ENCODE peak calls at places on chromosomes 13 and 19, in eight cellular contexts. U is cardiac fibroblast; S is breast epithelium; Z is EL; A is T47D; L is activated CD4-positive, alpha-beta T cell treated with anti-CD3 and anti-CD28 coated beads, Interleukin-2, amount 10 ng/mL, durations not matched to agents 7 days and 5 days; J is T-helper 17 cell; K is fibroblast of lung. F is an unnamed sample.

GRCh38 chr13:52703482-52703881 is 36.1 kb downstream of the CNMD start:
- DNase-seq in U (no peak), Z (no peak), L (no peak), S (no peak), J (no peak), K (no peak), A (no peak), F (no peak)

GRCh38 chr19:46624958-46625661 is at the start of gene PTGIR:
- DNase-seq in L (peak), A (no peak), U (peak), Z (peak), S (no peak), K (peak), J (no peak), F (no peak)

GRCh38 chr13:76791290-76791664 is 94.9 kb downstream of the KCTD12 start:
- DNase-seq in L (no peak), S (no peak), U (no peak), K (no peak), J (no peak), Z (no peak), A (no peak), F (no peak)

GRCh38 chr13:52371736-52372247 is 34.2 kb downstream of the THSD1 start:
- DNase-seq in U (peak), A (no peak), L (no peak), Z (peak), K (peak), J (no peak), S (no peak), F (no peak)

GRCh38 chr13:36357231-36357630 is 11.0 kb upstream of the SPART start:
- DNase-seq in S (no peak), J (no peak), K (no peak), A (no peak), L (no peak), Z (no peak), U (no peak), F (no peak)

GRCh38 chr13:47080616-47081015 is 183.8 kb upstream of the HTR2A start:
- DNase-seq in A (no peak), U (no peak), J (no peak), K (no peak), L (no peak), Z (no peak), S (no peak), F (no peak)

GRCh38 chr13:26968431-26969335 is 202.9 kb downstream of the USP12 start:
- DNase-seq in K (no peak), S (no peak), Z (peak), A (no peak), J (no peak), L (no peak), U (no peak), F (no peak)

GRCh38 chr13:103883698-103884097 is 817.5 kb upstream of the SLC10A2 start:
- DNase-seq in U (peak), A (no peak), S (no peak), L (no peak), J (no peak), Z (no peak), K (peak), F (no peak)

GRCh38 chr13:80924596-80924995 is 583.7 kb upstream of the SPRY2 start:
- DNase-seq in L (no peak), A (no peak), U (peak), J (no peak), K (peak), S (no peak), Z (no peak), F (no peak)

GRCh38 chr19:18427080-18427751 is 8.0 kb downstream of the SSBP4 start:
- DNase-seq in J (no peak), K (no peak), S (no peak), U (no peak), L (no peak), Z (no peak), A (no peak), F (no peak)

GRCh38 chr19:6736169-6736916 is 1.0 kb downstream of the GPR108 start:
- DNase-seq in K (peak), Z (peak), U (peak), L (peak), J (peak), S (peak), A (peak), F (peak)

GRCh38 chr19:42143341-42144234 is 11.3 kb upstream of the POU2F2 start:
- DNase-seq in U (peak), S (no peak), L (no peak), J (no peak), Z (no peak), K (peak), A (peak), F (no peak)

GRCh38 chr13:26784704-26785639 is 24.4 kb upstream of the GPR12 start:
- DNase-seq in A (no peak), Z (no peak), U (no peak), S (no peak), J (no peak), K (no peak), L (no peak), F (no peak)

GRCh38 chr13:76425930-76426329 is 460.3 kb downstream of the KCTD12 start:
- DNase-seq in S (no peak), K (peak), A (no peak), L (no peak), U (peak), Z (no peak), J (no peak), F (no peak)

GRCh38 chr13:23322353-23323336 is 110.9 kb downstream of the SACS start:
- DNase-seq in U (no peak), J (no peak), L (no peak), S (no peak), Z (peak), A (no peak), K (no peak), F (no peak)

GRCh38 chr19:11242864-11243797 is 3.7 kb downstream of the ANGPTL8 start:
- DNase-seq in J (peak), K (peak), L (peak), A (peak), Z (peak), U (peak), S (peak), F (peak)

GRCh38 chr13:112146073-112146360 is 79.1 kb downstream of the SOX1 start:
- DNase-seq in Z (no peak), K (no peak), A (no peak), U (no peak), L (no peak), J (no peak), S (peak), F (no peak)

GRCh38 chr13:41344358-41344757 is 33.3 kb downstream of the NAA16 start:
- DNase-seq in A (peak), Z (no peak), S (no peak), J (no peak), K (no peak), U (no peak), L (no peak), F (no peak)

GRCh38 chr19:55014714-55015113 is 23.4 kb downstream of the GP6 start:
- DNase-seq in U (no peak), K (no peak), J (no peak), A (no peak), L (peak), Z (no peak), S (no peak), F (no peak)

GRCh38 chr19:19276851-19277250 is 3.8 kb upstream of the TM6SF2 start:
- DNase-seq in S (no peak), K (no peak), U (peak), A (no peak), Z (no peak), L (no peak), J (no peak), F (no peak)

GRCh38 chr13:51942189-51942588 is 69.1 kb downstream of the ATP7B start:
- DNase-seq in Z (no peak), J (peak), K (no peak), U (no peak), S (no peak), L (peak), A (no peak), F (no peak)

GRCh38 chr13:40762849-40763248 is 8.1 kb downstream of the MRPS31 start:
- DNase-seq in L (no peak), Z (peak), A (no peak), U (no peak), K (no peak), S (no peak), J (no peak), F (no peak)

GRCh38 chr13:39394811-39395685 is 207.9 kb downstream of the LHFPL6 start:
- DNase-seq in K (no peak), Z (no peak), L (no peak), U (peak), S (no peak), A (no peak), J (no peak), F (no peak)